ENCODE peak calls at places on chromosomes 12 and 14, in five cellular contexts. P is IMR-90, A is gastrocnemius medialis, I is left ventricle myocardium inferior, X is fibroblast of lung. W is an unnamed sample. For H3K4me1, the result is how much of the 10 kb centered on the place peaks cover.

GRCh38 chr12:30792648-30793499 is 38.1 kb upstream of the CAPRIN2 start:
- DNase-seq in A (peak), X (peak), P (peak), I (no peak), W (no peak)

GRCh38 chr14:47675489-47676300 is at the start of gene MDGA2:
- DNase-seq in I (no peak), P (no peak), X (no peak), A (no peak), W (no peak)

GRCh38 chr14:77889971-77890442 is 90.1 kb downstream of the ADCK1 start:
- DNase-seq in P (peak), X (peak), I (no peak), A (no peak), W (no peak)

GRCh38 chr12:123250471-123251383 is 17.5 kb downstream of the MTRFR start:
- DNase-seq in I (no peak), X (no peak), P (no peak), A (no peak), W (no peak)

GRCh38 chr12:84701966-84702365 is 210.6 kb downstream of the SLC6A15 start:
- DNase-seq in X (peak), P (peak), A (no peak), I (no peak), W (no peak)

GRCh38 chr12:78002878-78003277 is 172.2 kb downstream of the NAV3 start:
- DNase-seq in A (no peak), P (peak), I (no peak), X (peak), W (no peak)

GRCh38 chr12:26822051-26822450 is 10.9 kb downstream of the ITPR2 start:
- DNase-seq in I (no peak), A (no peak), P (no peak), X (no peak), W (no peak)

GRCh38 chr14:104262515-104263514 is 124.4 kb downstream of the KIF26A start:
- DNase-seq in A (no peak), P (no peak), X (no peak), I (no peak), W (no peak)

GRCh38 chr12:105414088-105414487 is 83.6 kb downstream of the C12orf75 start:
- DNase-seq in P (no peak), I (no peak), A (no peak), X (no peak), W (no peak)

GRCh38 chr12:53591301-53592206 is 34.6 kb downstream of the ATF7 start:
- DNase-seq in P (no peak), A (no peak), I (no peak), X (no peak), W (no peak)

GRCh38 chr12:496736-497135 is 37.0 kb downstream of the B4GALNT3 start:
- DNase-seq in I (no peak), X (no peak), A (no peak), P (no peak), W (no peak)

DNA sequence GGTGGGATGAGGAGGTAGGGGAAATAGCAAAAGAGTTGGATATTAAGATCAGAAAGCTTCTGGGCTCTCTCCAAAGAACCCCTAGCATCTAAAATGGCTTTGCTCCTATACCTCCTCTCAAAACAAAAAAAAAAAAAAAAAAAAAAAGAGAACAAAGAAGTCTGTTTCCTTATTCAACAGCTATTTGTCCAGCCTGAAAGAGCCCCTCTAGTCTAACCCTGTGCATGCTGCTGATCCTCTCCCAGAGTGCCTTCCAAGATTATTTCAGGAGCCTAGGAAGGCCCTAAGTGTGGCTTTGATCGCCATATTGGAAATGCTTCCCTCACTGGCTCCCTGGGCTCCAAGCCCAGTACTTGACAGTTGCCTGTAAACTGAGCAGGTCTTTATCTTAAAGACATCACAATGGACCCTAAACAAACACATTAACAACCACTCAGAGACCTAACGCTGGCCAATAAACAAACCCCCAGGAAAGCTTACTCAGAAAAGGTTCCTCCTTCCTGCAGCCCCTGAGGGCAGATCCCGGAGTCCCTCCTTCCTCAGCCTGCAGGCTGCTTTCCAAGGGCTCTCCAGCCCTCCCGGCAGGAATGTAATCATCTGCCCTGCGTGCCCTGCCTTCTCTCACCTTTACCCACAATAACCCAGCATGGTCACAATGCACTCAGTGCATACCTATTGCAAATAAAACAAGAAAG is 17.4 kb upstream of the COL2A1 start:
- DNase-seq in P (no peak), X (no peak), A (no peak), I (no peak), W (no peak)
- H3K4me3 ChIP-seq in P (no peak), X (no peak), A (no peak), I (peak), W (no peak)

GRCh38 chr12:109718390-109718789 is 4.8 kb downstream of the FAM222A start:
- DNase-seq in X (no peak), A (no peak), I (no peak), P (no peak), W (no peak)
- H3K27ac ChIP-seq in X (no peak), A (no peak), I (no peak), P (no peak), W (no peak)

GRCh38 chr12:120242275-120242799 is 23.2 kb downstream of the PXN start:
- DNase-seq in P (no peak), X (no peak), A (no peak), I (no peak), W (no peak)
- H3K4me1 ChIP-seq in P (under half), X (under half), A (half or more), I (half or more), W (under half)

GRCh38 chr14:89242871-89243270 is 174.2 kb downstream of the FOXN3 start:
- DNase-seq in A (no peak), I (no peak), P (no peak), X (no peak), W (no peak)
- H3K4me3 ChIP-seq in A (no peak), I (no peak), P (no peak), X (no peak), W (no peak)

DNA sequence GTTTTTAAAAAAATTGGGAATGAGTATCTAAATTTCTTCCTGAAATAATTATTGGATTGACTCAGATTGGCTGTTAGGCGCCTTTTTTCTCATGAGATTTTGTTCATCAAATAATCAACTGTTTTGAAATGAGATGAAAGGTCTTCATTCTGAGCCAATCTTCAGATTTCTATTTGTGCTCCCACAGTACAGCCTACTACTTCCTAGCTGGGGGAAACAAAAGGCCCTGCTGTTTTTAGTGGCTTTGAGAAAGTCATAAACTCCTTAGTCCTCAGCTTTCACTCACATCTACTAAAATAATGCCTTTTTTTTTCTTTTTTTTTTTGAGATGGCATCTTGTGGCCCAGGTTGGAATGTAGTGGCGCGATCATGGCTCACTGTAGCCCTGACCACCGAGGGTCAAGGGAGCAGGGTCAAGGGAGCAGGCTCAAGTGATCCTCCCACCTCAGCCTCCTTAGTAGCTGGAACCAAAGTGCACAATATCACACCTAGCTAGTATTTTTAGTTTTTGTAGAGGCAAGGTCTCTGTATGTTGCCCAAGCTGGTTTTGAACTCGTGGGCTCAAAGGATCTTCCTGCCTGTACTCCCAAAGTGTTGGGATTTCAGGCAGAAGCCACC is 15.2 kb downstream of the NACA start:
- DNase-seq in X (no peak), A (no peak), I (no peak), P (no peak), W (no peak)
- H3K27ac ChIP-seq in X (no peak), A (peak), I (no peak), P (no peak), W (no peak)

W was measured in iPS DF 6.9.